ENCODE peak calls at places on chromosome 19, in four cellular contexts. Q, I, Y and J are unnamed samples. For H3K4me1, the result is how much of the 10 kb centered on the place peaks cover.

GRCh38 chr19:24140099-24140498 is 53.1 kb downstream of the ZNF254 start:
- DNase-seq in Y (no peak), Q (no peak), I (no peak), J (no peak)

GRCh38 chr19:38924383-38924782 is 6.2 kb downstream of the SARS2 start:
- DNase-seq in I (no peak), Q (peak), Y (no peak), J (no peak)

GRCh38 chr19:42989851-42990250 is 36.4 kb downstream of the PSG11 start:
- DNase-seq in Y (no peak), Q (no peak), I (no peak), J (no peak)

GRCh38 chr19:5923356-5923755 is 9.3 kb downstream of the CAPS start:
- DNase-seq in Q (no peak), I (no peak), Y (no peak), J (no peak)

GRCh38 chr19:35318679-35319448 is 10.1 kb upstream of the CD22 start:
- DNase-seq in I (peak), Y (no peak), Q (no peak), J (peak)

GRCh38 chr19:28838909-28839308 is 374.0 kb downstream of the UQCRFS1 start:
- DNase-seq in Y (no peak), Q (no peak), I (no peak), J (no peak)

GRCh38 chr19:51811344-51811743 is 16.4 kb downstream of the FPR3 start:
- DNase-seq in Q (no peak), Y (no peak), I (no peak), J (no peak)

GRCh38 chr19:13195678-13196077 is 45.5 kb downstream of the IER2 start:
- DNase-seq in I (no peak), Y (no peak), Q (peak), J (peak)

GRCh38 chr19:48111280-48111679 is 663 bp upstream of the PLA2G4C start:
- DNase-seq in Y (no peak), I (no peak), Q (no peak), J (no peak)

GRCh38 chr19:49592486-49593232 is 1.7 kb downstream of the PRR12 start:
- DNase-seq in Q (no peak), Y (no peak), I (peak), J (no peak)

GRCh38 chr19:45668342-45668871 is 386 bp downstream of the GIPR start:
- DNase-seq in Y (no peak), Q (no peak), I (no peak), J (no peak)

GRCh38 chr19:45663800-45664199 is 4.2 kb upstream of the GIPR start:
- DNase-seq in Y (no peak), I (no peak), Q (no peak), J (no peak)

GRCh38 chr19:45664575-45664974 is 3.4 kb upstream of the GIPR start:
- DNase-seq in I (no peak), Y (no peak), Q (no peak), J (no peak)

GRCh38 chr19:45670670-45671453 is 2.8 kb downstream of the GIPR start:
- DNase-seq in I (peak), Y (no peak), Q (peak), J (peak)

GRCh38 chr19:45667620-45668341 is at the start of gene GIPR:
- DNase-seq in Y (no peak), Q (peak), I (peak), J (peak)
- H3K27ac ChIP-seq in Y (no peak), Q (peak), I (peak), J (peak)

GRCh38 chr19:3608750-3609322 is 2.2 kb upstream of the TBXA2R start:
- DNase-seq in Y (no peak), I (no peak), Q (no peak), J (no peak)
- H3K4me1 ChIP-seq in Y (half or more), I (under half), Q (under half), J (under half)

GRCh38 chr19:33752018-33752790 is 44.5 kb upstream of the KCTD15 start:
- DNase-seq in Q (peak), Y (no peak), I (no peak), J (no peak)
- TF ChIP-seq CTCF in Q (no peak), Y (no peak), I (peak), J (no peak)

GRCh38 chr19:40344422-40344821 is 3.8 kb downstream of the C19orf47 start:
- DNase-seq in I (no peak), Q (no peak), Y (no peak), J (no peak)

GRCh38 chr19:40342644-40343311 is 5.4 kb downstream of the C19orf47 start:
- DNase-seq in Y (no peak), Q (no peak), I (no peak), J (no peak)

GRCh38 chr19:40348961-40349507 is 539 bp downstream of the PLD3 start:
- DNase-seq in Q (no peak), Y (no peak), I (peak), J (no peak)

GRCh38 chr19:40348125-40348913 is at the start of the genes C19orf47 and PLD3:
- DNase-seq in Q (peak), Y (peak), I (peak), J (peak)

DNA sequence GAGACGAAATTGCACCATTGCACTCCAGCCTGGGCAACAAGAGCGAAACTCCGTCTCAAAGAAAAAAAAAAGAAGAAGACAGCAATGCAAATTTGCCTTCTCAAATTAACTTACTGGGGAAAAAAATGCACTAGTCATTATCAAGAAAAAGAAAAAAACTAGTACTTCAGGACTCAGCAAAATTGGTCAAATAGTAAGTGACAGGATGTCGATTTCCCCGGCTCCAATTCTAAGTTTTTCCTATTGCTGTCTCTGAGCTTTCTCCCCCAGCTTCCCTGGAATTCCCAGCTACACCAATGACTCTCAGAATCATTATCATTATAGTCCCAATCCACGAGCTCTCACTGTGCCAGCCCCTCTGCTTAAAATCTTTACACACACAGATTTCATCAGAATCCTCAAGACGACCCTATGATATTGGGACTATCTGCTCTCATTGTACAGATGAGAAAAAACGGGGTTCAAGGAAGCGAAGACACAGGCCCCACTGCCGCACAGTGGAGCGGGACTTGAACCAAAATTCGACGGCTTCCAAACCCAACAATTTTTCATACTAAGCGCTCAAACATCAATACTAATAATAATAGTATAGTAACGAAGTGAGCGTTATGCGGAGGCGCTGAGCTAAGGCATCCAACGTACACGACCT is 597 bp downstream of the C19orf47 start:
- DNase-seq in Y (no peak), Q (no peak), I (no peak), J (no peak)
- H3K27ac ChIP-seq in Y (peak), Q (no peak), I (peak), J (peak)

DNA sequence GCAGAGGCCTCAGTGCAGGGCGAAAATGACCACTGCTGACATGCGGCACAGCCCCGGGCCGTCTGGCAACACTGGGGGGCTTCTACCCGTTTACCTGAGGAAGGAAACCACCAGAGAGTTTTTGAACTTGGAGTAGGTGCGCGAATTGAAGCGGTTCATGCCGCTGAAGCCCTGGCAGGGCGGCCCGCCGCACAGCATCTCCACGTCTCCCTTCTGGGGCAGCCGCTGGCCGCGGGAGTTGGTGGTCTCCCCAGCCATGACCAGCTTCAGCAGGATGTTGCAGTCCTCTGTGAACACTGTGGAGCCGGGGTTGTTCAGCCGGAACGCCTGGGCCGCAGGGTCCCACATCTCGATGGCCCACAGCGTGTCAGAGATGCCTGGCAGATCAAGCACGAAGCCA is 20.3 kb upstream of the EIF3G start:
- DNase-seq in Y (no peak), Q (no peak), I (no peak), J (no peak)
- H3K4me1 ChIP-seq in Y (under half), Q (under half), I (under half), J (under half)

DNA sequence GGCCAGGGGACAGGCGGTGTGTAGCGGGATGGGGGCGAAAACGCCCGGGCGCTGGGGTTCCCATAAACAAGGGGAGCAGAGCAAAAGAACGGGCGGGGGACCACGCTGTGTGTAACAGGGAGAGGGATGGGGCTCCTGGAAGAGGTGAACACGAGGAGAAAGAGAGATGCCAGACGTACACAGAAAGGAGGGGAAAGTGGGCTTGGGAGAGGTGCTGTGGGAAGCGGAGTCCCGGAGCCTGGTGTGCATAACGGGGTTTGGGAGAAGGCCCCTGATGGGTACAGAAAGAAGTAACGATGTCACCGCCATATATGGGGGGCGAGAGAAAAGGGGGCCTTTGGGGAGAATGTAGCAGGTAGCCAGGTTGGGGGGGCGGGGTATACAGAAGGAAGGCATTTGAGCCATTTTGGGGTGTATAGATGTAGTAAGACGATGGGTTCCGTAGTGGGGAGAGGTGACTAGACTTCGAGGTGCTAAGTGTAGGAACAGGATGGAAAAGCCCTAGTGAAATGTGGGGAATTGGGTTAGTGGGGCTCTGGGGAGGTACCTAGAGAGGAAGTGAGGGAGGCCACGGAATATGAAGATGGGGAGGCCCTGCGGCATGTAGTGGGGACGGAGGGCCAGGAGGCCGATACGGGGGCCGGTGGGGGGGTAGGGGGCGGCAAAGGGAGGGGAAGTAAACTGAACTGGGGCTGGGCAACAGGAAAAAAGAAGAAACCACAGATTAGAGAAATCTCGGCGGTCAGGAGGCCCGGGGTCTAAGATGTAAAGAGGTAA is 762 bp downstream of the ZNF580 start:
- DNase-seq in Y (no peak), Q (no peak), I (peak), J (no peak)
- TF ChIP-seq CTCF in Y (no peak), Q (no peak), I (no peak), J (no peak)

DNA sequence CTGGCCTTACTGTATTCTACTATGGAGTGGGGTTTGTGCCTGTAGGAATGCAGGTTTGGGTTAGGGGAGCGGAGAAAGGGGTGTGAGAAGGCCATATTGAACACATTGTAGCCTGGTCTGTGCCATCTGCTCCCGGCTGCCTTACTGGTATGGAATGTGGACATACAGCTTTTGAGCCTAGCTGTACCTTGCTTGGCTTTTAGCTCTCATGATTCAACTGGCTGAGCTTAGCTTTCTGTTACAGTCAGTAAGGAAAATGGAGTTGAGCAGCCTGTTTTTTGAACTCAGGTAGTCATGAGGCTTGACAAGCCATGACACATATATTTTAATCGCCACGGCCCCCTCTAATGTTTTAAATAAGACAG is 41.6 kb downstream of the ARHGAP35 start:
- DNase-seq in Y (no peak), Q (no peak), I (no peak), J (peak)
- H3K27ac ChIP-seq in Y (no peak), Q (no peak), I (peak), J (peak)

DNA sequence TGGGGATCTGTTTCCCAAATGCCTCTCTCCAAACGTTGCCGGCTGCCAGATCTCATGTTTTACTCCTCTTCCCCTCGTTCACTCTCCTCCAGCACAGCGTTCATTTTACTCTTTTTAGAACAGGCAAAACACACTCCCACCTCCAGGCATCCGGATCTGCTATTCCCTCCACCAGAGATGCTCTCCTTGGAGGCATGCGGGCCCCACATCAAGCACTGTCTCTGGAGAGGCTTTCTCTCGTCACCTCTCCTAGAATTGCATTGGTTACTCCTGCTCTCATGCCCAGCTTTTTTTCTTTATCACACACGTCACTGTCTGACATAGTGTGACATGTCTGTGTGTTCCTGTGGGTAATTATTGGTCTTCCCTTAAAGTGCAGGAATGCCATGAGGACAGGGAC is 20.1 kb upstream of the MYADM start:
- DNase-seq in Y (no peak), I (no peak), Q (no peak), J (no peak)
- H3K4me1 ChIP-seq in Y (under half), I (under half), Q (under half), J (under half)

GRCh38 chr19:52963229-52963760 is 614 bp upstream of the ZNF816 start:
- DNase-seq in Q (peak), I (no peak), Y (no peak), J (no peak)
- TF ChIP-seq CTCF in Q (no peak), I (no peak), Y (no peak), J (no peak)

GRCh38 chr19:33904681-33905080 is 108.0 kb downstream of the KCTD15 start:
- DNase-seq in I (no peak), Y (no peak), Q (peak), J (no peak)

GRCh38 chr19:33903489-33903850 is 106.8 kb downstream of the KCTD15 start:
- DNase-seq in I (no peak), Y (no peak), Q (no peak), J (no peak)

GRCh38 chr19:33905937-33906577 is 109.4 kb downstream of the KCTD15 start:
- DNase-seq in Y (no peak), I (peak), Q (peak), J (peak)

GRCh38 chr19:33905473-33905936 is 108.8 kb downstream of the KCTD15 start:
- DNase-seq in Y (no peak), Q (peak), I (no peak), J (no peak)

GRCh38 chr19:33906578-33907335 is 110.1 kb downstream of the KCTD15 start:
- DNase-seq in Q (peak), I (no peak), Y (no peak), J (no peak)
- H3K27ac ChIP-seq in Q (peak), I (peak), Y (peak), J (peak)